ENCODE peak calls at places on chromosomes 3 and 15, in nine cellular contexts. U is NCI-H1105 treated with DMSO at 0.1 percent for 48 hours; A is stimulated activated CD8-positive, alpha-beta memory T cell treated with anti-CD3 and anti-CD28 coated beads, Interleukin-15, amount 100 ng/mL, for 4 hours; D is NCI-H1092 treated with DMSO at 0.1 percent for 48 hours; F is fibroblast of lung; G is GM13976; P is hypothalamus; O is LoVo; B is SW480. H is an unnamed sample.

GRCh38 chr15:72685925-72686794 is at the start of the genes BBS4 and HIGD2B:
- DNase-seq in F (peak; percentile 87), A (peak; percentile 75), G (peak; percentile 87), D (no peak), P (no peak), O (peak; percentile 96), U (no peak), B (peak; percentile 96), H (peak; percentile 96)

GRCh38 chr3:187629711-187630110 is 40.5 kb downstream of the SST start:
- DNase-seq in A (no peak), B (no peak), F (no peak), G (no peak), D (no peak), P (no peak), U (no peak), O (no peak), H (peak; percentile 92)

GRCh38 chr3:27509376-27509775 is 25.2 kb upstream of the SLC4A7 start:
- DNase-seq in P (no peak), G (no peak), A (no peak), U (no peak), O (no peak), D (no peak), B (no peak), F (no peak), H (no peak)

GRCh38 chr3:13063225-13063624 is 10.0 kb downstream of the IQSEC1 start:
- DNase-seq in G (no peak), O (peak; percentile 6), B (peak; percentile 80), D (no peak), F (no peak), U (no peak), P (no peak), A (no peak), H (no peak)

GRCh38 chr3:124492824-124493223 is 237.4 kb upstream of the UMPS start:
- DNase-seq in D (peak; percentile 21), B (peak; percentile 90), G (peak; percentile 27), A (no peak), O (peak; percentile 74), P (no peak), U (peak; percentile 51), F (peak; percentile 58), H (peak; percentile 56)

GRCh38 chr3:4228295-4228694 is 74.9 kb upstream of the SETMAR start:
- DNase-seq in U (no peak), A (no peak), O (no peak), P (no peak), G (no peak), B (no peak), D (no peak), F (no peak), H (no peak)

GRCh38 chr3:158330820-158331219 is 220.9 kb downstream of the RSRC1 start:
- DNase-seq in D (no peak), O (no peak), U (no peak), A (no peak), B (peak; percentile 15), P (no peak), G (no peak), F (peak; percentile 33), H (peak; percentile 12)

GRCh38 chr15:81270781-81271491 is 53.0 kb downstream of the STARD5 start:
- DNase-seq in A (no peak), D (no peak), B (no peak), O (no peak), G (no peak), F (peak; percentile 61), P (no peak), U (no peak), H (peak; percentile 62)

GRCh38 chr3:72418149-72418686 is 430.0 kb downstream of the SHQ1 start:
- DNase-seq in B (no peak), G (no peak), O (no peak), F (peak; percentile 22), A (no peak), P (no peak), D (no peak), U (no peak), H (peak; percentile 33)

GRCh38 chr3:47010050-47010712 is 30.7 kb downstream of the NBEAL2 start:
- DNase-seq in G (peak; percentile 22), P (no peak), B (no peak), F (no peak), A (no peak), O (no peak), D (no peak), U (no peak), H (no peak)

GRCh38 chr3:122074621-122075265 is 19.6 kb downstream of the CD86 start:
- DNase-seq in A (no peak), G (peak; percentile 49), D (no peak), F (no peak), U (no peak), B (no peak), O (no peak), P (no peak), H (peak; percentile 10)

GRCh38 chr3:28575100-28575747 is 226.6 kb upstream of the AZI2 start:
- DNase-seq in A (no peak), U (peak; percentile 62), D (peak; percentile 65), P (no peak), B (no peak), O (no peak), G (peak; percentile 20), F (no peak), H (peak; percentile 35)

GRCh38 chr15:98649996-98650870 is 1.9 kb downstream of the IGF1R start:
- DNase-seq in O (peak; percentile 16), B (peak; percentile 36), F (peak; percentile 53), G (no peak), D (no peak), P (no peak), U (no peak), A (peak; percentile 14), H (peak; percentile 63)

GRCh38 chr3:132209860-132210259 is 107.3 kb upstream of the ACP3 start:
- DNase-seq in G (no peak), O (no peak), F (no peak), U (no peak), P (no peak), D (no peak), A (no peak), B (no peak), H (no peak)

GRCh38 chr3:66712210-66712609 is 211.4 kb upstream of the LRIG1 start:
- DNase-seq in A (no peak), O (no peak), D (no peak), G (no peak), F (no peak), P (no peak), B (no peak), U (peak; percentile 9), H (no peak)

GRCh38 chr3:85377115-85377514 is 418.3 kb downstream of the CADM2 start:
- DNase-seq in D (no peak), G (no peak), P (no peak), A (no peak), U (no peak), F (no peak), O (no peak), B (no peak), H (no peak)

H was measured in GM23248.